ENCODE peak calls at places on chromosomes 11 and 22, in nine cellular contexts. X, Z, K, M, Y, Q, T, P and R are unnamed samples.

GRCh38 chr11:108734956-108735559 is 70.2 kb downstream of the DDX10 start:
- DNase-seq in X (no peak), Z (no peak), K (no peak), M (no peak), Y (peak), Q (peak), T (no peak), P (peak), R (no peak)

GRCh38 chr11:36793542-36793926 is 195.5 kb upstream of the RAG2 start:
- DNase-seq in X (no peak), Z (no peak), K (no peak), M (no peak), Y (no peak), Q (no peak), T (no peak), P (peak), R (peak)

GRCh38 chr22:46846832-46847355 is 84.4 kb downstream of the TBC1D22A start:
- DNase-seq in X (peak), Z (no peak), K (no peak), M (no peak), Y (no peak), Q (no peak), T (no peak), P (no peak), R (no peak)

GRCh38 chr22:19880786-19881569 is 26.3 kb upstream of the GNB1L start:
- DNase-seq in X (peak), Z (peak), K (peak), M (peak), Y (peak), Q (no peak), T (peak), P (peak), R (no peak)

GRCh38 chr11:78417888-78418583 is 416 bp upstream of the GAB2 start:
- DNase-seq in X (peak), Z (peak), K (peak), M (peak), Y (peak), Q (peak), T (peak), P (peak), R (peak)

GRCh38 chr11:15649371-15650104 is 534.8 kb downstream of the INSC start:
- DNase-seq in X (no peak), Z (no peak), K (no peak), M (no peak), Y (no peak), Q (no peak), T (no peak), P (no peak), R (no peak)

GRCh38 chr11:34337016-34337415 is 20.8 kb downstream of the ABTB2 start:
- DNase-seq in X (no peak), Z (no peak), K (no peak), M (no peak), Y (no peak), Q (no peak), T (no peak), P (no peak), R (no peak)

GRCh38 chr11:33065445-33066178 is 26.2 kb downstream of the TCP11L1 start:
- DNase-seq in X (no peak), Z (no peak), K (peak), M (peak), Y (peak), Q (peak), T (peak), P (peak), R (peak)

GRCh38 chr11:66082936-66083698 is 13.0 kb downstream of the PACS1 start:
- DNase-seq in X (no peak), Z (no peak), K (no peak), M (no peak), Y (no peak), Q (peak), T (no peak), P (no peak), R (peak)

GRCh38 chr22:42642801-42643631 is 2.6 kb upstream of the ATP5MGL start:
- DNase-seq in X (no peak), Z (no peak), K (no peak), M (no peak), Y (no peak), Q (peak), T (no peak), P (no peak), R (no peak)

GRCh38 chr11:5364214-5364613 is 12.9 kb downstream of the OR51B6 start:
- DNase-seq in X (no peak), Z (peak), K (peak), M (no peak), Y (no peak), Q (no peak), T (no peak), P (no peak), R (no peak)

GRCh38 chr11:779955-780532 is 2.8 kb upstream of the GATD1 start:
- DNase-seq in X (no peak), Z (no peak), K (no peak), M (no peak), Y (no peak), Q (no peak), T (no peak), P (no peak), R (no peak)

GRCh38 chr11:56950510-56950909 is 38.2 kb upstream of the OR5AK2 start:
- DNase-seq in X (no peak), Z (no peak), K (no peak), M (no peak), Y (no peak), Q (no peak), T (no peak), P (peak), R (no peak)

GRCh38 chr22:20256562-20257473 is 11.3 kb downstream of the RTN4R start:
- DNase-seq in X (no peak), Z (no peak), K (no peak), M (no peak), Y (no peak), Q (no peak), T (no peak), P (no peak), R (no peak)

GRCh38 chr11:32913445-32913844 is 20.8 kb downstream of the QSER1 start:
- DNase-seq in X (no peak), Z (no peak), K (no peak), M (no peak), Y (no peak), Q (no peak), T (no peak), P (no peak), R (no peak)

GRCh38 chr22:48334971-48335370 is 1492.7 kb downstream of the BRD1 start:
- DNase-seq in X (no peak), Z (no peak), K (no peak), M (no peak), Y (no peak), Q (no peak), T (no peak), P (no peak), R (no peak)

GRCh38 chr11:69891421-69892236 is 72.4 kb upstream of the FGF3 start:
- DNase-seq in X (no peak), Z (no peak), K (peak), M (no peak), Y (no peak), Q (no peak), T (no peak), P (no peak), R (peak)